ENCODE peak calls at places on chromosomes 2 and 18, in ten cellular contexts. One of them, this sample, is unnamed.

GRCh38 chr2:152234277-152234676 is 58.7 kb upstream of the STAM2 start:
- DNase-seq in Right ventricle myocardium superior: no peak
- DNase-seq in glutamatergic neuron: no peak
- DNase-seq in coronary artery: no peak
- DNase-seq in GM13976: no peak
- DNase-seq in OCI-LY7: no peak
- DNase-seq in stimulated activated naive B cell treated with anti-CD40 and anti-IgM and Interleukin-4, amounts not matched to agents 10 μg/mL and 1 μg/mL and 100 μg/mL, for 72 hours: no peak
- DNase-seq in stomach: no peak
- DNase-seq in T-helper 9 cell: no peak
- DNase-seq in T-helper 17 cell: no peak
- DNase-seq in this sample: no peak

GRCh38 chr2:179235463-179236108 is 29.0 kb downstream of the SESTD1 start:
- DNase-seq in glutamatergic neuron: no peak
- DNase-seq in OCI-LY7: no peak
- DNase-seq in stimulated activated naive B cell treated with anti-CD40 and anti-IgM and Interleukin-4, amounts not matched to agents 10 μg/mL and 1 μg/mL and 100 μg/mL, for 72 hours: no peak
- DNase-seq in stomach: no peak
- DNase-seq in GM13976: no peak
- DNase-seq in T-helper 17 cell: no peak
- DNase-seq in Right ventricle myocardium superior: no peak
- DNase-seq in T-helper 9 cell: no peak
- DNase-seq in coronary artery: no peak
- DNase-seq in this sample: no peak

GRCh38 chr2:73685770-73686438 is 43.7 kb upstream of the NAT8 start:
- DNase-seq in T-helper 9 cell: no peak
- DNase-seq in stomach: peak
- DNase-seq in stimulated activated naive B cell treated with anti-CD40 and anti-IgM and Interleukin-4, amounts not matched to agents 10 μg/mL and 1 μg/mL and 100 μg/mL, for 72 hours: no peak
- DNase-seq in Right ventricle myocardium superior: no peak
- DNase-seq in coronary artery: no peak
- DNase-seq in GM13976: no peak
- DNase-seq in T-helper 17 cell: no peak
- DNase-seq in OCI-LY7: no peak
- DNase-seq in glutamatergic neuron: no peak
- DNase-seq in this sample: no peak

GRCh38 chr2:27795868-27796277 is 24.4 kb downstream of the MRPL33 start:
- DNase-seq in GM13976: no peak
- DNase-seq in T-helper 9 cell: no peak
- DNase-seq in OCI-LY7: no peak
- DNase-seq in T-helper 17 cell: no peak
- DNase-seq in coronary artery: no peak
- DNase-seq in glutamatergic neuron: no peak
- DNase-seq in Right ventricle myocardium superior: no peak
- DNase-seq in stimulated activated naive B cell treated with anti-CD40 and anti-IgM and Interleukin-4, amounts not matched to agents 10 μg/mL and 1 μg/mL and 100 μg/mL, for 72 hours: no peak
- DNase-seq in stomach: no peak
- DNase-seq in this sample: no peak

GRCh38 chr2:52395912-52396311 is 1364.0 kb upstream of the NRXN1 start:
- DNase-seq in T-helper 17 cell: no peak
- DNase-seq in stimulated activated naive B cell treated with anti-CD40 and anti-IgM and Interleukin-4, amounts not matched to agents 10 μg/mL and 1 μg/mL and 100 μg/mL, for 72 hours: no peak
- DNase-seq in OCI-LY7: no peak
- DNase-seq in GM13976: no peak
- DNase-seq in stomach: no peak
- DNase-seq in glutamatergic neuron: no peak
- DNase-seq in T-helper 9 cell: no peak
- DNase-seq in Right ventricle myocardium superior: no peak
- DNase-seq in coronary artery: no peak
- DNase-seq in this sample: no peak

GRCh38 chr2:54572636-54573531 is 116.8 kb downstream of the SPTBN1 start:
- DNase-seq in stomach: no peak
- DNase-seq in T-helper 9 cell: peak
- DNase-seq in glutamatergic neuron: no peak
- DNase-seq in OCI-LY7: no peak
- DNase-seq in GM13976: no peak
- DNase-seq in T-helper 17 cell: no peak
- DNase-seq in Right ventricle myocardium superior: no peak
- DNase-seq in coronary artery: no peak
- DNase-seq in stimulated activated naive B cell treated with anti-CD40 and anti-IgM and Interleukin-4, amounts not matched to agents 10 μg/mL and 1 μg/mL and 100 μg/mL, for 72 hours: no peak
- DNase-seq in this sample: no peak

GRCh38 chr2:223760838-223761502 is 76.4 kb downstream of the AP1S3 start:
- DNase-seq in coronary artery: no peak
- DNase-seq in OCI-LY7: peak
- DNase-seq in stimulated activated naive B cell treated with anti-CD40 and anti-IgM and Interleukin-4, amounts not matched to agents 10 μg/mL and 1 μg/mL and 100 μg/mL, for 72 hours: no peak
- DNase-seq in T-helper 9 cell: peak
- DNase-seq in Right ventricle myocardium superior: no peak
- DNase-seq in stomach: peak
- DNase-seq in GM13976: no peak
- DNase-seq in T-helper 17 cell: peak
- DNase-seq in glutamatergic neuron: no peak
- DNase-seq in this sample: no peak

GRCh38 chr18:12750076-12750707 is 47.4 kb downstream of the PSMG2 start:
- DNase-seq in GM13976: peak
- DNase-seq in OCI-LY7: peak
- DNase-seq in stomach: no peak
- DNase-seq in T-helper 17 cell: no peak
- DNase-seq in Right ventricle myocardium superior: no peak
- DNase-seq in glutamatergic neuron: no peak
- DNase-seq in T-helper 9 cell: no peak
- DNase-seq in coronary artery: no peak
- DNase-seq in stimulated activated naive B cell treated with anti-CD40 and anti-IgM and Interleukin-4, amounts not matched to agents 10 μg/mL and 1 μg/mL and 100 μg/mL, for 72 hours: peak
- DNase-seq in this sample: no peak

GRCh38 chr2:54597153-54597827 is 126.2 kb upstream of the EML6 start:
- DNase-seq in GM13976: no peak
- DNase-seq in T-helper 17 cell: no peak
- DNase-seq in OCI-LY7: peak
- DNase-seq in stimulated activated naive B cell treated with anti-CD40 and anti-IgM and Interleukin-4, amounts not matched to agents 10 μg/mL and 1 μg/mL and 100 μg/mL, for 72 hours: no peak
- DNase-seq in coronary artery: no peak
- DNase-seq in Right ventricle myocardium superior: peak
- DNase-seq in glutamatergic neuron: peak
- DNase-seq in T-helper 9 cell: no peak
- DNase-seq in stomach: peak
- DNase-seq in this sample: peak

GRCh38 chr18:5444269-5444668 is 99.5 kb downstream of the EPB41L3 start:
- DNase-seq in T-helper 9 cell: no peak
- DNase-seq in stimulated activated naive B cell treated with anti-CD40 and anti-IgM and Interleukin-4, amounts not matched to agents 10 μg/mL and 1 μg/mL and 100 μg/mL, for 72 hours: no peak
- DNase-seq in stomach: no peak
- DNase-seq in Right ventricle myocardium superior: no peak
- DNase-seq in coronary artery: no peak
- DNase-seq in OCI-LY7: no peak
- DNase-seq in GM13976: no peak
- DNase-seq in T-helper 17 cell: no peak
- DNase-seq in glutamatergic neuron: no peak
- DNase-seq in this sample: no peak

GRCh38 chr2:54479422-54479821 is 23.3 kb downstream of the SPTBN1 start:
- DNase-seq in GM13976: no peak
- DNase-seq in glutamatergic neuron: no peak
- DNase-seq in T-helper 9 cell: no peak
- DNase-seq in T-helper 17 cell: no peak
- DNase-seq in stomach: no peak
- DNase-seq in stimulated activated naive B cell treated with anti-CD40 and anti-IgM and Interleukin-4, amounts not matched to agents 10 μg/mL and 1 μg/mL and 100 μg/mL, for 72 hours: no peak
- DNase-seq in coronary artery: no peak
- DNase-seq in OCI-LY7: no peak
- DNase-seq in Right ventricle myocardium superior: no peak
- DNase-seq in this sample: no peak

GRCh38 chr2:164061129-164061746 is 325.4 kb upstream of the FIGN start:
- DNase-seq in stomach: peak
- DNase-seq in Right ventricle myocardium superior: no peak
- DNase-seq in T-helper 17 cell: no peak
- DNase-seq in stimulated activated naive B cell treated with anti-CD40 and anti-IgM and Interleukin-4, amounts not matched to agents 10 μg/mL and 1 μg/mL and 100 μg/mL, for 72 hours: no peak
- DNase-seq in glutamatergic neuron: peak
- DNase-seq in coronary artery: no peak
- DNase-seq in T-helper 9 cell: no peak
- DNase-seq in GM13976: peak
- DNase-seq in OCI-LY7: peak
- DNase-seq in this sample: no peak

GRCh38 chr18:3250237-3251107 is 2.9 kb downstream of the MYL12A start:
- DNase-seq in stomach: no peak
- DNase-seq in Right ventricle myocardium superior: no peak
- DNase-seq in T-helper 17 cell: no peak
- DNase-seq in coronary artery: no peak
- DNase-seq in glutamatergic neuron: no peak
- DNase-seq in T-helper 9 cell: no peak
- DNase-seq in OCI-LY7: no peak
- DNase-seq in GM13976: no peak
- DNase-seq in stimulated activated naive B cell treated with anti-CD40 and anti-IgM and Interleukin-4, amounts not matched to agents 10 μg/mL and 1 μg/mL and 100 μg/mL, for 72 hours: no peak
- DNase-seq in this sample: no peak

GRCh38 chr18:14784133-14784532 is 36.2 kb downstream of the ANKRD30B start:
- DNase-seq in stimulated activated naive B cell treated with anti-CD40 and anti-IgM and Interleukin-4, amounts not matched to agents 10 μg/mL and 1 μg/mL and 100 μg/mL, for 72 hours: no peak
- DNase-seq in T-helper 9 cell: no peak
- DNase-seq in glutamatergic neuron: no peak
- DNase-seq in Right ventricle myocardium superior: no peak
- DNase-seq in coronary artery: no peak
- DNase-seq in stomach: no peak
- DNase-seq in T-helper 17 cell: no peak
- DNase-seq in GM13976: no peak
- DNase-seq in OCI-LY7: no peak
- DNase-seq in this sample: no peak

GRCh38 chr2:205245652-205246051 is 436.6 kb upstream of the NRP2 start:
- DNase-seq in stomach: no peak
- DNase-seq in T-helper 17 cell: no peak
- DNase-seq in glutamatergic neuron: no peak
- DNase-seq in Right ventricle myocardium superior: no peak
- DNase-seq in OCI-LY7: no peak
- DNase-seq in stimulated activated naive B cell treated with anti-CD40 and anti-IgM and Interleukin-4, amounts not matched to agents 10 μg/mL and 1 μg/mL and 100 μg/mL, for 72 hours: no peak
- DNase-seq in T-helper 9 cell: no peak
- DNase-seq in coronary artery: no peak
- DNase-seq in GM13976: no peak
- DNase-seq in this sample: no peak

GRCh38 chr18:29164020-29164706 is 987.2 kb upstream of the CDH2 start:
- DNase-seq in OCI-LY7: no peak
- DNase-seq in GM13976: no peak
- DNase-seq in T-helper 9 cell: no peak
- DNase-seq in glutamatergic neuron: no peak
- DNase-seq in coronary artery: no peak
- DNase-seq in stomach: no peak
- DNase-seq in stimulated activated naive B cell treated with anti-CD40 and anti-IgM and Interleukin-4, amounts not matched to agents 10 μg/mL and 1 μg/mL and 100 μg/mL, for 72 hours: no peak
- DNase-seq in T-helper 17 cell: no peak
- DNase-seq in Right ventricle myocardium superior: no peak
- DNase-seq in this sample: no peak

GRCh38 chr18:58476521-58477210 is 152.2 kb downstream of the ALPK2 start:
- DNase-seq in coronary artery: no peak
- DNase-seq in stimulated activated naive B cell treated with anti-CD40 and anti-IgM and Interleukin-4, amounts not matched to agents 10 μg/mL and 1 μg/mL and 100 μg/mL, for 72 hours: no peak
- DNase-seq in stomach: no peak
- DNase-seq in GM13976: no peak
- DNase-seq in T-helper 17 cell: no peak
- DNase-seq in OCI-LY7: no peak
- DNase-seq in glutamatergic neuron: no peak
- DNase-seq in T-helper 9 cell: no peak
- DNase-seq in Right ventricle myocardium superior: no peak
- DNase-seq in this sample: no peak

GRCh38 chr18:13312515-13312914 is 94.0 kb downstream of the LDLRAD4 start:
- DNase-seq in T-helper 9 cell: no peak
- DNase-seq in OCI-LY7: no peak
- DNase-seq in coronary artery: no peak
- DNase-seq in GM13976: no peak
- DNase-seq in stomach: no peak
- DNase-seq in Right ventricle myocardium superior: no peak
- DNase-seq in stimulated activated naive B cell treated with anti-CD40 and anti-IgM and Interleukin-4, amounts not matched to agents 10 μg/mL and 1 μg/mL and 100 μg/mL, for 72 hours: no peak
- DNase-seq in T-helper 17 cell: no peak
- DNase-seq in glutamatergic neuron: no peak
- DNase-seq in this sample: no peak

GRCh38 chr2:201403904-201404303 is 46.8 kb upstream of the FLACC1 start:
- DNase-seq in coronary artery: no peak
- DNase-seq in stomach: no peak
- DNase-seq in T-helper 9 cell: no peak
- DNase-seq in stimulated activated naive B cell treated with anti-CD40 and anti-IgM and Interleukin-4, amounts not matched to agents 10 μg/mL and 1 μg/mL and 100 μg/mL, for 72 hours: no peak
- DNase-seq in glutamatergic neuron: no peak
- DNase-seq in Right ventricle myocardium superior: no peak
- DNase-seq in OCI-LY7: no peak
- DNase-seq in T-helper 17 cell: no peak
- DNase-seq in GM13976: no peak
- DNase-seq in this sample: no peak

GRCh38 chr2:26533661-26534060 is 55.7 kb upstream of the OTOF start:
- DNase-seq in GM13976: no peak
- DNase-seq in Right ventricle myocardium superior: no peak
- DNase-seq in T-helper 9 cell: no peak
- DNase-seq in T-helper 17 cell: no peak
- DNase-seq in glutamatergic neuron: no peak
- DNase-seq in coronary artery: no peak
- DNase-seq in OCI-LY7: no peak
- DNase-seq in stimulated activated naive B cell treated with anti-CD40 and anti-IgM and Interleukin-4, amounts not matched to agents 10 μg/mL and 1 μg/mL and 100 μg/mL, for 72 hours: no peak
- DNase-seq in stomach: no peak
- DNase-seq in this sample: peak

GRCh38 chr18:8688857-8689256 is 16.5 kb upstream of the MTCL1 start:
- DNase-seq in stimulated activated naive B cell treated with anti-CD40 and anti-IgM and Interleukin-4, amounts not matched to agents 10 μg/mL and 1 μg/mL and 100 μg/mL, for 72 hours: no peak
- DNase-seq in glutamatergic neuron: no peak
- DNase-seq in T-helper 9 cell: no peak
- DNase-seq in Right ventricle myocardium superior: no peak
- DNase-seq in T-helper 17 cell: no peak
- DNase-seq in coronary artery: no peak
- DNase-seq in stomach: no peak
- DNase-seq in OCI-LY7: no peak
- DNase-seq in GM13976: no peak
- DNase-seq in this sample: no peak

GRCh38 chr18:54822872-54823845 is 5.1 kb upstream of the RAB27B start:
- DNase-seq in T-helper 17 cell: no peak
- DNase-seq in Right ventricle myocardium superior: no peak
- DNase-seq in OCI-LY7: no peak
- DNase-seq in GM13976: no peak
- DNase-seq in T-helper 9 cell: no peak
- DNase-seq in coronary artery: no peak
- DNase-seq in glutamatergic neuron: no peak
- DNase-seq in stomach: no peak
- DNase-seq in stimulated activated naive B cell treated with anti-CD40 and anti-IgM and Interleukin-4, amounts not matched to agents 10 μg/mL and 1 μg/mL and 100 μg/mL, for 72 hours: no peak
- DNase-seq in this sample: no peak

GRCh38 chr2:101446869-101447268 is 28.0 kb downstream of the RFX8 start:
- DNase-seq in glutamatergic neuron: no peak
- DNase-seq in T-helper 9 cell: no peak
- DNase-seq in GM13976: no peak
- DNase-seq in stomach: no peak
- DNase-seq in coronary artery: no peak
- DNase-seq in T-helper 17 cell: no peak
- DNase-seq in stimulated activated naive B cell treated with anti-CD40 and anti-IgM and Interleukin-4, amounts not matched to agents 10 μg/mL and 1 μg/mL and 100 μg/mL, for 72 hours: no peak
- DNase-seq in Right ventricle myocardium superior: no peak
- DNase-seq in OCI-LY7: no peak
- DNase-seq in this sample: no peak

GRCh38 chr18:32470713-32471633 is at the start of gene GAREM1:
- DNase-seq in GM13976: peak
- DNase-seq in stimulated activated naive B cell treated with anti-CD40 and anti-IgM and Interleukin-4, amounts not matched to agents 10 μg/mL and 1 μg/mL and 100 μg/mL, for 72 hours: peak
- DNase-seq in Right ventricle myocardium superior: peak
- DNase-seq in stomach: peak
- DNase-seq in coronary artery: peak
- DNase-seq in glutamatergic neuron: peak
- DNase-seq in OCI-LY7: peak
- DNase-seq in T-helper 9 cell: peak
- DNase-seq in T-helper 17 cell: peak
- DNase-seq in this sample: peak

GRCh38 chr2:400988-401679 is 113.2 kb upstream of the ALKAL2 start:
- DNase-seq in OCI-LY7: no peak
- DNase-seq in GM13976: no peak
- DNase-seq in stomach: no peak
- DNase-seq in glutamatergic neuron: no peak
- DNase-seq in Right ventricle myocardium superior: no peak
- DNase-seq in T-helper 17 cell: no peak
- DNase-seq in coronary artery: no peak
- DNase-seq in stimulated activated naive B cell treated with anti-CD40 and anti-IgM and Interleukin-4, amounts not matched to agents 10 μg/mL and 1 μg/mL and 100 μg/mL, for 72 hours: no peak
- DNase-seq in T-helper 9 cell: no peak
- DNase-seq in this sample: no peak

GRCh38 chr2:17879913-17880274 is 1.4 kb downstream of the KCNS3 start:
- DNase-seq in GM13976: no peak
- DNase-seq in glutamatergic neuron: no peak
- DNase-seq in coronary artery: no peak
- DNase-seq in T-helper 17 cell: no peak
- DNase-seq in stimulated activated naive B cell treated with anti-CD40 and anti-IgM and Interleukin-4, amounts not matched to agents 10 μg/mL and 1 μg/mL and 100 μg/mL, for 72 hours: no peak
- DNase-seq in T-helper 9 cell: no peak
- DNase-seq in Right ventricle myocardium superior: no peak
- DNase-seq in stomach: no peak
- DNase-seq in OCI-LY7: no peak
- DNase-seq in this sample: no peak